ENCODE peak calls at places on chromosomes 5 and 9, in six cellular contexts. P is left lung; D is stomach; X is OCI-LY7; U is CD8-positive, alpha-beta T cell; Y is foreskin keratinocyte. G is an unnamed sample.

GRCh38 chr5:173530547-173530946 is 85.9 kb downstream of the BOD1 start:
- DNase-seq in P (no peak), D (no peak), X (no peak), U (no peak), Y (no peak), G (no peak)

GRCh38 chr5:139131062-139131856 is 66.9 kb downstream of the SIL1 start:
- DNase-seq in P (no peak), D (peak; percentile 54), X (no peak), U (no peak), Y (no peak), G (no peak)

GRCh38 chr5:172958268-172959046 is 767 bp upstream of the RPL26L1 start:
- DNase-seq in P (peak; percentile 93), D (peak; percentile 76), X (peak; percentile 67), U (peak; percentile 63), Y (peak; percentile 30), G (peak; percentile 64)

GRCh38 chr5:74641778-74642542 is 1.4 kb upstream of the ENC1 start:
- DNase-seq in P (no peak), D (peak; percentile 51), X (peak; percentile 57), U (no peak), Y (peak; percentile 67), G (peak; percentile 21)

GRCh38 chr5:170262061-170262764 is 29.4 kb downstream of the C5orf58 start:
- DNase-seq in P (no peak), D (no peak), X (no peak), U (peak; percentile 43), Y (no peak), G (no peak)

GRCh38 chr5:33341316-33341715 is 99.4 kb upstream of the TARS1 start:
- DNase-seq in P (no peak), D (no peak), X (no peak), U (no peak), Y (no peak), G (no peak)

GRCh38 chr5:181114844-181115778 is 15.9 kb downstream of the OR2V1 start:
- DNase-seq in P (no peak), D (no peak), X (no peak), U (no peak), Y (peak; percentile 69), G (peak; percentile 36)

GRCh38 chr5:80963966-80964481 is 3.9 kb downstream of the RASGRF2 start:
- DNase-seq in P (no peak), D (no peak), X (no peak), U (no peak), Y (no peak), G (no peak)

GRCh38 chr9:89527084-89527483 is 29.2 kb upstream of the SEMA4D start:
- DNase-seq in P (peak; percentile 85), D (peak; percentile 44), X (peak; percentile 30), U (no peak), Y (no peak), G (peak; percentile 63)

GRCh38 chr5:56456002-56456401 is 222.9 kb upstream of the ANKRD55 start:
- DNase-seq in P (no peak), D (no peak), X (no peak), U (no peak), Y (no peak), G (no peak)

GRCh38 chr9:137160716-137161557 is 8.9 kb downstream of the LRRC26 start:
- DNase-seq in P (no peak), D (no peak), X (no peak), U (no peak), Y (no peak), G (no peak)

GRCh38 chr5:169637856-169638190 is 748 bp downstream of the DOCK2 start:
- DNase-seq in P (peak; percentile 83), D (peak; percentile 39), X (peak; percentile 86), U (peak; percentile 67), Y (no peak), G (no peak)

GRCh38 chr5:149301744-149302380 is 30.2 kb downstream of the AFAP1L1 start:
- DNase-seq in P (no peak), D (no peak), X (no peak), U (no peak), Y (no peak), G (no peak)

GRCh38 chr5:109005611-109006010 is 257.9 kb downstream of the FER start:
- DNase-seq in P (no peak), D (no peak), X (no peak), U (no peak), Y (no peak), G (no peak)

GRCh38 chr9:77891150-77891549 is 140.5 kb downstream of the GNAQ start:
- DNase-seq in P (no peak), D (no peak), X (no peak), U (no peak), Y (no peak), G (no peak)

GRCh38 chr9:108994695-108995094 is 18.6 kb downstream of the CTNNAL1 start:
- DNase-seq in P (no peak), D (peak; percentile 65), X (peak; percentile 38), U (no peak), Y (no peak), G (no peak)

GRCh38 chr5:1831677-1832313 is 30.6 kb downstream of the NDUFS6 start:
- DNase-seq in P (peak; percentile 57), D (no peak), X (no peak), U (no peak), Y (no peak), G (peak; percentile 41)

GRCh38 chr5:150112211-150113046 is 26.1 kb upstream of the CSF1R start:
- DNase-seq in P (no peak), D (peak; percentile 24), X (no peak), U (no peak), Y (no peak), G (peak; percentile 15)

GRCh38 chr9:96014078-96014477 is 138.6 kb downstream of the ERCC6L2 start:
- DNase-seq in P (no peak), D (no peak), X (no peak), U (peak; percentile 49), Y (no peak), G (peak; percentile 86)

GRCh38 chr9:104872959-104873850 is 54.8 kb downstream of the ABCA1 start:
- DNase-seq in P (no peak), D (no peak), X (no peak), U (no peak), Y (peak; percentile 99), G (no peak)

GRCh38 chr9:100426194-100426531 is 780 bp upstream of the MSANTD3 start:
- DNase-seq in P (no peak), D (no peak), X (no peak), U (no peak), Y (peak; percentile 30), G (no peak)

GRCh38 chr5:160357861-160358411 is 12.5 kb downstream of the C1QTNF2 start:
- DNase-seq in P (no peak), D (no peak), X (no peak), U (no peak), Y (no peak), G (no peak)

GRCh38 chr5:172680921-172681320 is 39.9 kb downstream of the NEURL1B start:
- DNase-seq in P (no peak), D (no peak), X (peak; percentile 36), U (no peak), Y (no peak), G (no peak)

GRCh38 chr5:125316913-125317545 is 570.6 kb upstream of the ZNF608 start:
- DNase-seq in P (no peak), D (no peak), X (no peak), U (no peak), Y (no peak), G (no peak)

GRCh38 chr9:21565137-21565536 is 83.0 kb upstream of the IFNE start:
- DNase-seq in P (no peak), D (no peak), X (no peak), U (no peak), Y (peak; percentile 86), G (no peak)
- H3K4me1 ChIP-seq in P (peaks cover 1% of the 10 kb centered on the region), D (peaks cover 4% of the 10 kb centered on the region), X (no peaks in the 10 kb centered on the region), U (peaks cover 16% of the 10 kb centered on the region), Y (peaks cover 50% of the 10 kb centered on the region), G (no peaks in the 10 kb centered on the region)

GRCh38 chr9:91178281-91179236 is 183.2 kb downstream of the AUH start:
- DNase-seq in P (no peak), D (peak; percentile 26), X (no peak), U (no peak), Y (no peak), G (no peak)

GRCh38 chr9:91177081-91177480 is 184.6 kb downstream of the AUH start:
- DNase-seq in P (no peak), D (no peak), X (no peak), U (no peak), Y (no peak), G (peak; percentile 12)

GRCh38 chr9:91177661-91178280 is 183.9 kb downstream of the AUH start:
- DNase-seq in P (peak; percentile 86), D (peak; percentile 26), X (no peak), U (no peak), Y (peak; percentile 80), G (peak; percentile 71)

GRCh38 chr9:91174772-91175171 is 186.9 kb downstream of the AUH start:
- DNase-seq in P (no peak), D (no peak), X (peak; percentile 57), U (no peak), Y (no peak), G (peak; percentile 14)

GRCh38 chr9:91176426-91176825 is 185.3 kb downstream of the AUH start:
- DNase-seq in P (no peak), D (peak; percentile 11), X (no peak), U (no peak), Y (no peak), G (peak; percentile 9)
- H3K4me1 ChIP-seq in P (peaks cover 15% of the 10 kb centered on the region), D (peaks cover 7% of the 10 kb centered on the region), X (peaks cover 27% of the 10 kb centered on the region), U (peaks cover 31% of the 10 kb centered on the region), Y (peaks cover 16% of the 10 kb centered on the region), G (no peaks in the 10 kb centered on the region)

GRCh38 chr9:121286688-121286972 is 18.7 kb downstream of the GSN start:
- DNase-seq in P (no peak), D (no peak), X (no peak), U (no peak), Y (no peak), G (no peak)

GRCh38 chr9:121284733-121285451 is 16.9 kb downstream of the GSN start:
- DNase-seq in P (no peak), D (no peak), X (no peak), U (no peak), Y (no peak), G (no peak)

GRCh38 chr9:121283856-121284732 is 16.1 kb downstream of the GSN start:
- DNase-seq in P (no peak), D (no peak), X (no peak), U (no peak), Y (no peak), G (no peak)

GRCh38 chr9:121286973-121287721 is 19.2 kb downstream of the GSN start:
- DNase-seq in P (peak; percentile 89), D (peak; percentile 85), X (no peak), U (no peak), Y (peak; percentile 97), G (peak; percentile 85)

GRCh38 chr9:121285835-121286687 is 18.1 kb downstream of the GSN start:
- DNase-seq in P (no peak), D (peak; percentile 44), X (no peak), U (no peak), Y (peak; percentile 58), G (peak; percentile 68)
- H3K4me1 ChIP-seq in P (peaks cover 95% of the 10 kb centered on the region), D (peaks cover 100% of the 10 kb centered on the region), X (no peaks in the 10 kb centered on the region), U (no peaks in the 10 kb centered on the region), Y (peaks cover 60% of the 10 kb centered on the region), G (peaks cover 92% of the 10 kb centered on the region)

DNA sequence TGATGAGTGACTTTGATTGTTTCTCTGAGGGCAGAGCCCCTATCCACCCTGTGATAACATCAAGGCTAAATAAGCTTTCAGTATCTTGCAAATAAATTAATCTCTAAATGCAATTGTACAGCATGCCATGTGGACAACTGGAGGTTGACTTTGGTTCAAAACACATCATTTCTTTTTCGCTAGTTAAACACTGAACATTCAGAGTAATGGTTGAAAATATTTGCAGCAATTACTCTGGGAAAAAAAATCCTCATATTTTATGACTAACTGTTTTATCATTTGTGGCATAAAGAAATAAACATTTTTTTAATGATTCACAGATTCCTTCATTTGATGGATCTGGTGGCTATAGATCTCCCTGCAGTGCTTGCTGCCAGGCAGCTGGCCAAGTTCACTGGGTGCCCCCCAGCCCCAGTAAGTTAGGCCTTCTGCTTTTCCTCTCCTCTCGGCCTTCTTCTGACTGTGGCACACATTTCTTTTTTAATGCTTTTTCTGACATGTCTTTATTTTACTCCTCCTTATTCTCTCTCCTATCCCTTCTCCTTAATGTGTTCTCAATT is 69.5 kb downstream of the ADAMTSL1 start:
- DNase-seq in P (peak; percentile 34), D (no peak), X (no peak), U (no peak), Y (peak; percentile 29), G (no peak)
- H3K4me1 ChIP-seq in P (no peaks in the 10 kb centered on the region), D (no peaks in the 10 kb centered on the region), X (no peaks in the 10 kb centered on the region), U (no peaks in the 10 kb centered on the region), Y (peaks cover 17% of the 10 kb centered on the region), G (no peaks in the 10 kb centered on the region)